ENCODE peak calls at places on chromosomes 7 and 10, in seven cellular contexts. One of them, this sample, is unnamed.

GRCh38 chr7:32462966-32463365 is 27.2 kb downstream of the LSM5 start:
- DNase-seq in ascending aorta: no peak
- DNase-seq in colonic mucosa: no peak
- DNase-seq in activated effector memory CD4-positive, alpha-beta T cell treated with Interleukin-2 at 50 U/mL for 16 hours: no peak
- DNase-seq in epithelial cell of esophagus: no peak
- DNase-seq in heart left ventricle: no peak
- DNase-seq in germinal center: no peak
- DNase-seq in this sample: no peak

GRCh38 chr7:80060218-80060806 is 74.3 kb upstream of the GNAI1 start:
- DNase-seq in epithelial cell of esophagus: peak
- DNase-seq in heart left ventricle: no peak
- DNase-seq in activated effector memory CD4-positive, alpha-beta T cell treated with Interleukin-2 at 50 U/mL for 16 hours: no peak
- DNase-seq in colonic mucosa: no peak
- DNase-seq in ascending aorta: no peak
- DNase-seq in germinal center: no peak
- DNase-seq in this sample: no peak

GRCh38 chr10:130954326-130954905 is 357.1 kb downstream of the TCERG1L start:
- DNase-seq in colonic mucosa: no peak
- DNase-seq in ascending aorta: no peak
- DNase-seq in germinal center: no peak
- DNase-seq in activated effector memory CD4-positive, alpha-beta T cell treated with Interleukin-2 at 50 U/mL for 16 hours: no peak
- DNase-seq in heart left ventricle: no peak
- DNase-seq in epithelial cell of esophagus: no peak
- DNase-seq in this sample: no peak

GRCh38 chr10:12135631-12136030 is 6.2 kb downstream of the SEC61A2 start:
- DNase-seq in germinal center: no peak
- DNase-seq in ascending aorta: no peak
- DNase-seq in activated effector memory CD4-positive, alpha-beta T cell treated with Interleukin-2 at 50 U/mL for 16 hours: no peak
- DNase-seq in colonic mucosa: no peak
- DNase-seq in epithelial cell of esophagus: no peak
- DNase-seq in heart left ventricle: no peak
- DNase-seq in this sample: no peak

GRCh38 chr7:4128161-4128560 is 553.9 kb upstream of the FOXK1 start:
- DNase-seq in germinal center: no peak
- DNase-seq in activated effector memory CD4-positive, alpha-beta T cell treated with Interleukin-2 at 50 U/mL for 16 hours: no peak
- DNase-seq in heart left ventricle: no peak
- DNase-seq in ascending aorta: no peak
- DNase-seq in colonic mucosa: no peak
- DNase-seq in epithelial cell of esophagus: no peak
- DNase-seq in this sample: no peak

GRCh38 chr10:17785276-17785935 is 23.7 kb upstream of the MRC1 start:
- DNase-seq in colonic mucosa: no peak
- DNase-seq in activated effector memory CD4-positive, alpha-beta T cell treated with Interleukin-2 at 50 U/mL for 16 hours: no peak
- DNase-seq in ascending aorta: no peak
- DNase-seq in heart left ventricle: no peak
- DNase-seq in epithelial cell of esophagus: no peak
- DNase-seq in germinal center: no peak
- DNase-seq in this sample: no peak

GRCh38 chr7:100613447-100614185 is 1.3 kb downstream of the MOSPD3 start:
- DNase-seq in activated effector memory CD4-positive, alpha-beta T cell treated with Interleukin-2 at 50 U/mL for 16 hours: no peak
- DNase-seq in ascending aorta: no peak
- DNase-seq in heart left ventricle: no peak
- DNase-seq in epithelial cell of esophagus: no peak
- DNase-seq in colonic mucosa: no peak
- DNase-seq in germinal center: no peak
- DNase-seq in this sample: no peak

GRCh38 chr10:30822693-30823465 is 193.3 kb upstream of the LYZL2 start:
- DNase-seq in colonic mucosa: no peak
- DNase-seq in germinal center: no peak
- DNase-seq in epithelial cell of esophagus: no peak
- DNase-seq in ascending aorta: no peak
- DNase-seq in activated effector memory CD4-positive, alpha-beta T cell treated with Interleukin-2 at 50 U/mL for 16 hours: no peak
- DNase-seq in heart left ventricle: no peak
- DNase-seq in this sample: no peak

GRCh38 chr10:120436431-120437142 is 20.4 kb upstream of the PLPP4 start:
- DNase-seq in colonic mucosa: no peak
- DNase-seq in heart left ventricle: no peak
- DNase-seq in epithelial cell of esophagus: no peak
- DNase-seq in ascending aorta: no peak
- DNase-seq in activated effector memory CD4-positive, alpha-beta T cell treated with Interleukin-2 at 50 U/mL for 16 hours: no peak
- DNase-seq in germinal center: no peak
- DNase-seq in this sample: no peak

GRCh38 chr7:78073470-78074382 is 275.2 kb downstream of the PHTF2 start:
- DNase-seq in epithelial cell of esophagus: no peak
- DNase-seq in ascending aorta: no peak
- DNase-seq in activated effector memory CD4-positive, alpha-beta T cell treated with Interleukin-2 at 50 U/mL for 16 hours: no peak
- DNase-seq in colonic mucosa: no peak
- DNase-seq in heart left ventricle: no peak
- DNase-seq in germinal center: no peak
- DNase-seq in this sample: no peak

GRCh38 chr10:114328278-114328812 is 76.0 kb downstream of the AFAP1L2 start:
- DNase-seq in germinal center: no peak
- DNase-seq in ascending aorta: no peak
- DNase-seq in heart left ventricle: no peak
- DNase-seq in colonic mucosa: no peak
- DNase-seq in epithelial cell of esophagus: no peak
- DNase-seq in activated effector memory CD4-positive, alpha-beta T cell treated with Interleukin-2 at 50 U/mL for 16 hours: no peak
- DNase-seq in this sample: no peak

GRCh38 chr7:129115676-129116075 is 28.8 kb upstream of the TSPAN33 start:
- DNase-seq in colonic mucosa: no peak
- DNase-seq in heart left ventricle: no peak
- DNase-seq in ascending aorta: no peak
- DNase-seq in activated effector memory CD4-positive, alpha-beta T cell treated with Interleukin-2 at 50 U/mL for 16 hours: no peak
- DNase-seq in epithelial cell of esophagus: no peak
- DNase-seq in germinal center: no peak
- DNase-seq in this sample: no peak

GRCh38 chr10:132068431-132069121 is 2.8 kb downstream of the JAKMIP3 start:
- DNase-seq in epithelial cell of esophagus: no peak
- DNase-seq in colonic mucosa: no peak
- DNase-seq in ascending aorta: no peak
- DNase-seq in germinal center: no peak
- DNase-seq in heart left ventricle: no peak
- DNase-seq in activated effector memory CD4-positive, alpha-beta T cell treated with Interleukin-2 at 50 U/mL for 16 hours: no peak
- DNase-seq in this sample: no peak

GRCh38 chr10:75208177-75208576 is 2.4 kb upstream of the VDAC2 start:
- DNase-seq in ascending aorta: peak
- DNase-seq in colonic mucosa: no peak
- DNase-seq in epithelial cell of esophagus: peak
- DNase-seq in activated effector memory CD4-positive, alpha-beta T cell treated with Interleukin-2 at 50 U/mL for 16 hours: no peak
- DNase-seq in germinal center: no peak
- DNase-seq in heart left ventricle: peak
- DNase-seq in this sample: no peak

This sample was measured in CD8-positive, alpha-beta T cell.